ENCODE peak calls at places on chromosome 18, in seven cellular contexts. G, R, O, T, U, A and W are unnamed samples.
A peak's percentile ranks its signal among the peaks of the same experiment; 100 is the strongest.

GRCh38 chr18:62904396-62905285 is 189.3 kb downstream of the PHLPP1 start:
- DNase-seq in G (no peak), R (no peak), O (no peak), T (no peak), U (no peak), A (no peak), W (no peak)

GRCh38 chr18:43236921-43237320 is 40.4 kb downstream of the SYT4 start:
- DNase-seq in G (no peak), R (no peak), O (no peak), T (no peak), U (peak; percentile 65), A (peak; percentile 73), W (no peak)

GRCh38 chr18:45449761-45450227 is 165.5 kb upstream of the SLC14A2 start:
- DNase-seq in G (no peak), R (no peak), O (no peak), T (no peak), U (peak; percentile 0), A (no peak), W (no peak)

GRCh38 chr18:22559414-22560282 is 141.9 kb upstream of the CTAGE1 start:
- DNase-seq in G (peak; percentile 64), R (peak; percentile 61), O (peak; percentile 11), T (no peak), U (peak; percentile 62), A (peak; percentile 29), W (peak; percentile 33)

GRCh38 chr18:57797209-57797651 is 5.9 kb downstream of the ATP8B1 start:
- DNase-seq in G (no peak), R (peak; percentile 85), O (peak; percentile 5), T (no peak), U (no peak), A (no peak), W (no peak)

GRCh38 chr18:79637921-79638855 is 41.4 kb upstream of the CTDP1 start:
- DNase-seq in G (no peak), R (no peak), O (no peak), T (no peak), U (no peak), A (no peak), W (no peak)

GRCh38 chr18:35756506-35757117 is 175.1 kb downstream of the GALNT1 start:
- DNase-seq in G (peak; percentile 48), R (peak; percentile 55), O (peak; percentile 59), T (no peak), U (peak; percentile 77), A (peak; percentile 47), W (peak; percentile 42)

GRCh38 chr18:58337688-58338087 is 291.2 kb downstream of the ALPK2 start:
- DNase-seq in G (no peak), R (no peak), O (no peak), T (no peak), U (no peak), A (no peak), W (no peak)

GRCh38 chr18:13487237-13487636 is 239.1 kb downstream of the FAM210A start:
- DNase-seq in G (no peak), R (no peak), O (no peak), T (no peak), U (no peak), A (no peak), W (no peak)

GRCh38 chr18:54616220-54616848 is 25.3 kb downstream of the DYNAP start:
- DNase-seq in G (no peak), R (no peak), O (no peak), T (no peak), U (no peak), A (no peak), W (no peak)

GRCh38 chr18:28108254-28108653 is 68.7 kb downstream of the CDH2 start:
- DNase-seq in G (no peak), R (no peak), O (no peak), T (no peak), U (no peak), A (no peak), W (no peak)

GRCh38 chr18:35582310-35582682 is 756 bp downstream of the GALNT1 start:
- DNase-seq in G (no peak), R (no peak), O (no peak), T (no peak), U (no peak), A (no peak), W (no peak)

GRCh38 chr18:79200546-79201268 is 131.5 kb downstream of the ATP9B start:
- DNase-seq in G (no peak), R (no peak), O (peak; percentile 15), T (no peak), U (peak; percentile 19), A (peak; percentile 18), W (no peak)

GRCh38 chr18:13243363-13243762 is 24.8 kb downstream of the LDLRAD4 start:
- DNase-seq in G (no peak), R (no peak), O (no peak), T (no peak), U (no peak), A (no peak), W (no peak)

GRCh38 chr18:67568166-67568565 is 51.6 kb upstream of the DSEL start:
- DNase-seq in G (no peak), R (no peak), O (no peak), T (no peak), U (no peak), A (peak; percentile 3), W (no peak)

GRCh38 chr18:5772271-5772670 is 123.1 kb downstream of the TMEM200C start:
- DNase-seq in G (no peak), R (no peak), O (no peak), T (no peak), U (no peak), A (no peak), W (no peak)

GRCh38 chr18:46067431-46068007 is 4.5 kb downstream of the PSTPIP2 start:
- DNase-seq in G (no peak), R (peak; percentile 29), O (no peak), T (no peak), U (peak; percentile 69), A (no peak), W (peak; percentile 18)

GRCh38 chr18:48896875-48897511 is 53.8 kb downstream of the SMAD7 start:
- DNase-seq in G (peak; percentile 46), R (no peak), O (peak; percentile 64), T (no peak), U (peak; percentile 48), A (peak; percentile 22), W (no peak)

GRCh38 chr18:43590182-43590903 is 313.1 kb upstream of the SYT4 start:
- DNase-seq in G (no peak), R (no peak), O (no peak), T (no peak), U (no peak), A (peak; percentile 5), W (no peak)

GRCh38 chr18:3183103-3183717 is 36.6 kb downstream of the MYOM1 start:
- DNase-seq in G (no peak), R (no peak), O (no peak), T (no peak), U (no peak), A (no peak), W (no peak)

GRCh38 chr18:46163941-46164499 is 59.8 kb downstream of the HAUS1 start:
- DNase-seq in G (no peak), R (no peak), O (no peak), T (no peak), U (no peak), A (no peak), W (no peak)

GRCh38 chr18:49693276-49694005 is 119.9 kb downstream of the ACAA2 start:
- DNase-seq in G (no peak), R (no peak), O (no peak), T (no peak), U (no peak), A (no peak), W (no peak)

GRCh38 chr18:62586148-62586774 is 63.4 kb downstream of the ZCCHC2 start:
- DNase-seq in G (peak; percentile 17), R (peak; percentile 62), O (peak; percentile 87), T (peak; percentile 22), U (peak; percentile 76), A (peak; percentile 29), W (no peak)

GRCh38 chr18:32956591-32957310 is 183.9 kb upstream of the KLHL14 start:
- DNase-seq in G (no peak), R (no peak), O (no peak), T (no peak), U (peak; percentile 75), A (peak; percentile 5), W (no peak)

GRCh38 chr18:9951022-9951859 is 37.4 kb downstream of the VAPA start:
- DNase-seq in G (peak; percentile 32), R (peak; percentile 87), O (no peak), T (no peak), U (peak; percentile 84), A (peak; percentile 46), W (peak; percentile 27)

GRCh38 chr18:52451252-52451651 is 111.3 kb downstream of the DCC start:
- DNase-seq in G (no peak), R (no peak), O (no peak), T (no peak), U (no peak), A (no peak), W (no peak)

GRCh38 chr18:74233933-74234325 is 57.8 kb downstream of the CYB5A start:
- DNase-seq in G (no peak), R (no peak), O (no peak), T (no peak), U (no peak), A (no peak), W (no peak)